ENCODE peak calls at places on chromosomes 5 and 9, in nine cellular contexts. One of them, this sample, is unnamed.
A peak's percentile ranks its signal among the peaks of the same experiment; 100 is the strongest.

GRCh38 chr5:51387854-51388320 is 4.6 kb downstream of the ISL1 start:
- DNase-seq in choroid plexus epithelial cell: no peak
- DNase-seq in fibroblast of mammary gland: no peak
- DNase-seq in upper lobe of right lung: no peak
- DNase-seq in fibroblast of the aortic adventitia: no peak
- DNase-seq in OCI-LY7: no peak
- DNase-seq in cardiac fibroblast: no peak
- DNase-seq in bronchial epithelial cell: no peak
- DNase-seq in ovary: no peak
- DNase-seq in this sample: no peak

GRCh38 chr5:148794275-148794674 is 32.1 kb upstream of the ADRB2 start:
- DNase-seq in choroid plexus epithelial cell: peak; percentile 53
- DNase-seq in fibroblast of mammary gland: peak; percentile 17
- DNase-seq in upper lobe of right lung: no peak
- DNase-seq in fibroblast of the aortic adventitia: peak; percentile 47
- DNase-seq in OCI-LY7: no peak
- DNase-seq in cardiac fibroblast: peak; percentile 62
- DNase-seq in bronchial epithelial cell: no peak
- DNase-seq in ovary: no peak
- DNase-seq in this sample: no peak

GRCh38 chr5:1908931-1909330 is 26.2 kb upstream of the IRX4 start:
- DNase-seq in choroid plexus epithelial cell: no peak
- DNase-seq in fibroblast of mammary gland: no peak
- DNase-seq in upper lobe of right lung: no peak
- DNase-seq in fibroblast of the aortic adventitia: no peak
- DNase-seq in OCI-LY7: no peak
- DNase-seq in cardiac fibroblast: no peak
- DNase-seq in bronchial epithelial cell: no peak
- DNase-seq in ovary: no peak
- DNase-seq in this sample: no peak

GRCh38 chr5:132181011-132181629 is 46.5 kb downstream of the P4HA2 start:
- DNase-seq in choroid plexus epithelial cell: no peak
- DNase-seq in fibroblast of mammary gland: no peak
- DNase-seq in upper lobe of right lung: no peak
- DNase-seq in fibroblast of the aortic adventitia: no peak
- DNase-seq in OCI-LY7: no peak
- DNase-seq in cardiac fibroblast: no peak
- DNase-seq in bronchial epithelial cell: no peak
- DNase-seq in ovary: no peak
- DNase-seq in this sample: no peak

GRCh38 chr9:35341585-35341984 is 148.3 kb upstream of the RUSC2 start:
- DNase-seq in choroid plexus epithelial cell: peak; percentile 69
- DNase-seq in fibroblast of mammary gland: peak; percentile 87
- DNase-seq in upper lobe of right lung: peak; percentile 71
- DNase-seq in fibroblast of the aortic adventitia: peak; percentile 89
- DNase-seq in OCI-LY7: no peak
- DNase-seq in cardiac fibroblast: peak; percentile 81
- DNase-seq in bronchial epithelial cell: peak; percentile 52
- DNase-seq in ovary: peak; percentile 51
- DNase-seq in this sample: no peak

GRCh38 chr5:125848746-125849145 is 574.5 kb upstream of the GRAMD2B start:
- DNase-seq in choroid plexus epithelial cell: peak; percentile 3
- DNase-seq in fibroblast of mammary gland: no peak
- DNase-seq in upper lobe of right lung: no peak
- DNase-seq in fibroblast of the aortic adventitia: no peak
- DNase-seq in OCI-LY7: no peak
- DNase-seq in cardiac fibroblast: no peak
- DNase-seq in bronchial epithelial cell: peak; percentile 57
- DNase-seq in ovary: no peak
- DNase-seq in this sample: no peak

GRCh38 chr5:37578176-37578575 is 199.1 kb downstream of the WDR70 start:
- DNase-seq in choroid plexus epithelial cell: no peak
- DNase-seq in fibroblast of mammary gland: no peak
- DNase-seq in upper lobe of right lung: no peak
- DNase-seq in fibroblast of the aortic adventitia: no peak
- DNase-seq in OCI-LY7: no peak
- DNase-seq in cardiac fibroblast: no peak
- DNase-seq in bronchial epithelial cell: no peak
- DNase-seq in ovary: no peak
- DNase-seq in this sample: no peak

GRCh38 chr5:36875789-36876388 is 680 bp upstream of the NIPBL start:
- DNase-seq in choroid plexus epithelial cell: peak; percentile 84
- DNase-seq in fibroblast of mammary gland: peak; percentile 72
- DNase-seq in upper lobe of right lung: peak; percentile 93
- DNase-seq in fibroblast of the aortic adventitia: peak; percentile 71
- DNase-seq in OCI-LY7: peak; percentile 87
- DNase-seq in cardiac fibroblast: peak; percentile 82
- DNase-seq in bronchial epithelial cell: peak; percentile 55
- DNase-seq in ovary: peak; percentile 83
- DNase-seq in this sample: peak; percentile 63

GRCh38 chr9:79858509-79858908 is 286.7 kb downstream of the TLE4 start:
- DNase-seq in choroid plexus epithelial cell: peak; percentile 28
- DNase-seq in fibroblast of mammary gland: peak; percentile 4
- DNase-seq in upper lobe of right lung: no peak
- DNase-seq in fibroblast of the aortic adventitia: peak; percentile 37
- DNase-seq in OCI-LY7: no peak
- DNase-seq in cardiac fibroblast: peak; percentile 55
- DNase-seq in bronchial epithelial cell: no peak
- DNase-seq in ovary: no peak
- DNase-seq in this sample: no peak

GRCh38 chr5:32217886-32218396 is 43.8 kb upstream of the GOLPH3 start:
- DNase-seq in choroid plexus epithelial cell: peak; percentile 52
- DNase-seq in fibroblast of mammary gland: no peak
- DNase-seq in upper lobe of right lung: no peak
- DNase-seq in fibroblast of the aortic adventitia: peak; percentile 31
- DNase-seq in OCI-LY7: peak; percentile 76
- DNase-seq in cardiac fibroblast: peak; percentile 33
- DNase-seq in bronchial epithelial cell: no peak
- DNase-seq in ovary: no peak
- DNase-seq in this sample: no peak

DNA sequence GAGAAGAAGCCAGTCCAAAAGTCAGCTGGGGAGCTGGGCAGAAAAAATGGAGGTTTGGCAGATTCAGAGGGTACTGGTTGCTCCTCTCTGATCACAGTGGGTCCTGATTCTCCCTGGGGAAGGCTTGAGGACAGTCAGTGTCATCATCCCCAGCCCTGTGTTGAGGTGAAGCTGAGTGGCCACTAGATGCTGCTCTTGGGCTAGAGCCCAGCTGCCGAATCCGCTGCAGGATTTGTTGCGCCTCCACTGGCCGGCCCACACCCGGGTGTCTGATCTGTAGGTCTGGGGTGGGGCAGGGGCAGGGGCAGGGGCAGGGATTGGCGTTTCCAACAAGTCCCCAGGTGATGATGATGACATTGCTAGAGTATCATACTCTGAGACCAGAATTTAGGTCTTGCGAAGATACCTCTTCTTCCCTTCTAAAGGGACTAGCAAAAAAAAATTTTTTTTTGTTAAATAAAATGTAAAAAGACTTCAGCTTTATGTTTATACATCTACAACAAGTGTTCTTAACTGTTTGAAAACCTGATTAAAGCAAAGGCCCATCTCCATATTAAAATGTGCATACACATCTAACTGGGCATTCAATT is 106.8 kb downstream of the PDE6A start:
- DNase-seq in choroid plexus epithelial cell: peak; percentile 80
- DNase-seq in fibroblast of mammary gland: peak; percentile 65
- DNase-seq in upper lobe of right lung: no peak
- DNase-seq in fibroblast of the aortic adventitia: peak; percentile 65
- DNase-seq in OCI-LY7: peak; percentile 37
- DNase-seq in cardiac fibroblast: peak; percentile 80
- DNase-seq in bronchial epithelial cell: peak; percentile 58
- DNase-seq in ovary: no peak
- DNase-seq in this sample: peak; percentile 43
- TF ChIP-seq CTCF in choroid plexus epithelial cell: peak; percentile 93
- TF ChIP-seq CTCF in fibroblast of mammary gland: peak; percentile 91
- TF ChIP-seq CTCF in upper lobe of right lung: peak; percentile 61
- TF ChIP-seq CTCF in fibroblast of the aortic adventitia: peak; percentile 91
- TF ChIP-seq CTCF in OCI-LY7: peak; percentile 65
- TF ChIP-seq CTCF in cardiac fibroblast: peak; percentile 96
- TF ChIP-seq CTCF in bronchial epithelial cell: peak; percentile 96
- TF ChIP-seq CTCF in ovary: no peak
- TF ChIP-seq CTCF in this sample: peak; percentile 78

DNA sequence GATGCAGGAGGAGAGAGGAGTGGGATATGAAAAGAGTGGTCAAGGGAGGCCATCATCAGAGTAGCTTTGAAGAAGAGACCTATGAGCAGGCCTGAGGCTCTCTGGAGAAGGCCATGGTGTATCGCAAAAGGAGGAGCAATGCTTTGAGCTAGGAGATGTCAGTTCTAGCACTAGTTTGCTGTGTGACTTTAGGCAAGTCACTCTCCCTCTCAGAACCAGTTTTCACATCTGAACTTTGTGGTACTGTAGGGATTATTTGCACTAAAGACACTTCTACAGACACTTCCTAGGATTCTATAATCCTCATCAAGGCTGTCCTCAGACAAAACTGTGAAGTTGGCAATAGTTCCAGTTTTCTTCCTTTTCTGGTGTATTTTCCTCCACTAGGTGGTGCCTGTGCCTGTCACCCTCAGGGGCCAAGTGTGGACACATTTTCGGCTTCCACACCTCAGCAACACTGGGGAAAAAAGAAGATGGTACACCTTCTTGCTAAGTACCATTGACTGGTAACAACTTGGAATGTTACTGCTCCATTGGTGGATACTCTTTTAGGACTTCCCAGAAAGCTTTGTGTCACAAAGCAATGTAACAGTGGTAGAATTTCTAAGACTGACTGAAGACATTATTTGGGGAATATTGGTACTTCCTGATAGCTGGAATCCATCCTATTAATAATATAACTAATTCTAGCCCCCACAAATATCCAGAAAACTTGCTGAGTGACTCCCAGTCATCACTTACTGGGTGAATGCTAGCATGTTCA is 9.9 kb downstream of the PAPPA start:
- DNase-seq in choroid plexus epithelial cell: no peak
- DNase-seq in fibroblast of mammary gland: peak; percentile 35
- DNase-seq in upper lobe of right lung: no peak
- DNase-seq in fibroblast of the aortic adventitia: no peak
- DNase-seq in OCI-LY7: peak; percentile 2
- DNase-seq in cardiac fibroblast: no peak
- DNase-seq in bronchial epithelial cell: no peak
- DNase-seq in ovary: no peak
- DNase-seq in this sample: no peak
- TF ChIP-seq CTCF in choroid plexus epithelial cell: peak; percentile 65
- TF ChIP-seq CTCF in fibroblast of mammary gland: peak; percentile 56
- TF ChIP-seq CTCF in upper lobe of right lung: peak; percentile 33
- TF ChIP-seq CTCF in fibroblast of the aortic adventitia: peak; percentile 50
- TF ChIP-seq CTCF in OCI-LY7: peak; percentile 69
- TF ChIP-seq CTCF in cardiac fibroblast: peak; percentile 62
- TF ChIP-seq CTCF in bronchial epithelial cell: peak; percentile 37
- TF ChIP-seq CTCF in ovary: no peak
- TF ChIP-seq CTCF in this sample: peak; percentile 43

GRCh38 chr5:24539625-24540024 is 105.2 kb downstream of the CDH10 start:
- DNase-seq in choroid plexus epithelial cell: peak; percentile 7
- DNase-seq in fibroblast of mammary gland: no peak
- DNase-seq in upper lobe of right lung: no peak
- DNase-seq in fibroblast of the aortic adventitia: no peak
- DNase-seq in OCI-LY7: no peak
- DNase-seq in cardiac fibroblast: no peak
- DNase-seq in bronchial epithelial cell: no peak
- DNase-seq in ovary: no peak
- DNase-seq in this sample: no peak
- TF ChIP-seq CTCF in choroid plexus epithelial cell: no peak
- TF ChIP-seq CTCF in fibroblast of mammary gland: no peak
- TF ChIP-seq CTCF in upper lobe of right lung: no peak
- TF ChIP-seq CTCF in fibroblast of the aortic adventitia: no peak
- TF ChIP-seq CTCF in OCI-LY7: no peak
- TF ChIP-seq CTCF in cardiac fibroblast: no peak
- TF ChIP-seq CTCF in bronchial epithelial cell: no peak
- TF ChIP-seq CTCF in ovary: no peak
- TF ChIP-seq CTCF in this sample: no peak

DNA sequence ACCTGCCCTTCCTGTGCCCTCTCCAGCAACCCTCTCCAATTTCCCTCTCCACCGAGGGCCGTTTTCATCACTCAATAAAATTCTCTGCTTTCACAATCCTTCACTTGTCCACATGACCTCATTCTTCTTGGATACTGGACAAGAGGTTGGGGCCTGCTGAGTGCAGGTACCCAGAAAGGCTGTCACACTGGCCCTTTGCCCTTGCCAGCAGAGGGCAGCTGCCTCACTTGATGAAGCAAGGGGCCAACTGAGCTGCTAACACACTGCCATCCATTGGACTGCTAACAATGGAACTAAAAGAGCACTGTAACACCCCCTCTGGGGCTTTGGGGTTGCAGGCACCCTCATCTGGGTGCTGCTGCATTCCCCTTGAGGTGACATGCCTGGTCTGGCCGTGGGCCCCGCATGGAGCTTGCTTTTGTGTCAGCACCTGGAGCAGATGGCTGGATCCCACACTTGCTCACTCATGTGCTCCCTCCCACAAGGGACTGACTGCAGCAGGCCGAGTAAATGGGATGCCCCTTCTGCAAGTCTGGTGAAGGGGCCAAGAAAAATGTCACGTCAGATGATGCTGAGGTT is 308.1 kb upstream of the ADCY2 start:
- DNase-seq in choroid plexus epithelial cell: no peak
- DNase-seq in fibroblast of mammary gland: no peak
- DNase-seq in upper lobe of right lung: no peak
- DNase-seq in fibroblast of the aortic adventitia: no peak
- DNase-seq in OCI-LY7: no peak
- DNase-seq in cardiac fibroblast: no peak
- DNase-seq in bronchial epithelial cell: no peak
- DNase-seq in ovary: no peak
- DNase-seq in this sample: no peak
- TF ChIP-seq CTCF in choroid plexus epithelial cell: no peak
- TF ChIP-seq CTCF in fibroblast of mammary gland: no peak
- TF ChIP-seq CTCF in upper lobe of right lung: no peak
- TF ChIP-seq CTCF in fibroblast of the aortic adventitia: no peak
- TF ChIP-seq CTCF in OCI-LY7: no peak
- TF ChIP-seq CTCF in cardiac fibroblast: no peak
- TF ChIP-seq CTCF in bronchial epithelial cell: peak; percentile 29
- TF ChIP-seq CTCF in ovary: no peak
- TF ChIP-seq CTCF in this sample: no peak

DNA sequence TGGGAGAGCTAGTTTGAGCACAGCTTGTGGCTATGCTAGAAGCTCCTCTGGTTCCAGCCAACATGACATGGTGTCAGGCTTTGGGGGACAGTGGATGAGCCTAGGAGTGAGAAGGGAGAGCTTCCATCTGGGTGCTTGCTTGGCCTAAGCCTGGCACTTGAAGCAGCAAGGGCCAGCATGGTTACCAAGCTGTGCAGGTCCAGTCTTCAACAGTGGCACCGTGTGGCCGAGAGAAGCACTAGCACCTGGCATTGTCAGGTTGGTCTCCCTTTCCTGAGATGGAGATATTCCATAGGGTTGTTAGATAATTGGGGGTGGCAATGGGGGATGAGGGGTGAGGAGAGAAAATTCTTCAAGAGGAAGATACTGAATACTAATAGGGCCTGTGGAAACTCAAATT is 261.9 kb downstream of the PBX3 start:
- DNase-seq in choroid plexus epithelial cell: peak; percentile 9
- DNase-seq in fibroblast of mammary gland: peak; percentile 2
- DNase-seq in upper lobe of right lung: no peak
- DNase-seq in fibroblast of the aortic adventitia: no peak
- DNase-seq in OCI-LY7: peak; percentile 7
- DNase-seq in cardiac fibroblast: peak; percentile 5
- DNase-seq in bronchial epithelial cell: no peak
- DNase-seq in ovary: no peak
- DNase-seq in this sample: no peak
- TF ChIP-seq CTCF in choroid plexus epithelial cell: peak; percentile 48
- TF ChIP-seq CTCF in fibroblast of mammary gland: peak; percentile 24
- TF ChIP-seq CTCF in upper lobe of right lung: no peak
- TF ChIP-seq CTCF in fibroblast of the aortic adventitia: peak; percentile 33
- TF ChIP-seq CTCF in OCI-LY7: peak; percentile 64
- TF ChIP-seq CTCF in cardiac fibroblast: peak; percentile 19
- TF ChIP-seq CTCF in bronchial epithelial cell: peak; percentile 14
- TF ChIP-seq CTCF in ovary: no peak
- TF ChIP-seq CTCF in this sample: no peak

GRCh38 chr9:137740311-137740710 is 121.5 kb downstream of the EHMT1 start:
- DNase-seq in choroid plexus epithelial cell: peak; percentile 89
- DNase-seq in fibroblast of mammary gland: peak; percentile 62
- DNase-seq in upper lobe of right lung: no peak
- DNase-seq in fibroblast of the aortic adventitia: peak; percentile 43
- DNase-seq in OCI-LY7: no peak
- DNase-seq in cardiac fibroblast: peak; percentile 44
- DNase-seq in bronchial epithelial cell: no peak
- DNase-seq in ovary: peak; percentile 80
- DNase-seq in this sample: no peak
- TF ChIP-seq CTCF in choroid plexus epithelial cell: peak; percentile 35
- TF ChIP-seq CTCF in fibroblast of mammary gland: no peak
- TF ChIP-seq CTCF in upper lobe of right lung: no peak
- TF ChIP-seq CTCF in fibroblast of the aortic adventitia: no peak
- TF ChIP-seq CTCF in OCI-LY7: no peak
- TF ChIP-seq CTCF in cardiac fibroblast: no peak
- TF ChIP-seq CTCF in bronchial epithelial cell: no peak
- TF ChIP-seq CTCF in ovary: no peak
- TF ChIP-seq CTCF in this sample: no peak

This sample was measured in progenitor cell of endocrine pancreas.